ENCODE peak calls at places on chromosomes 13 and 19, in five cellular contexts. N is cardiac fibroblast; L is IMR-90; E is AG10803; V is CD4-positive, alpha-beta T cell. P is an unnamed sample.

GRCh38 chr13:37364024-37364423 is 234.5 kb downstream of the POSTN start:
- DNase-seq in N (peak), L (no peak), E (peak), V (no peak), P (no peak)

GRCh38 chr19:15595069-15595468 is 19.9 kb upstream of the CYP4F8 start:
- DNase-seq in N (no peak), L (no peak), E (no peak), V (no peak), P (no peak)

GRCh38 chr13:94173312-94173854 is 306.1 kb downstream of the DCT start:
- DNase-seq in N (no peak), L (peak), E (peak), V (no peak), P (no peak)

GRCh38 chr13:112605531-112605990 is 17.6 kb upstream of the TUBGCP3 start:
- DNase-seq in N (peak), L (no peak), E (peak), V (no peak), P (no peak)

GRCh38 chr13:49539313-49539712 is 43.6 kb downstream of the PHF11 start:
- DNase-seq in N (no peak), L (peak), E (no peak), V (no peak), P (no peak)

GRCh38 chr13:90032841-90033493 is 1314.5 kb upstream of the MIR17HG start:
- DNase-seq in N (no peak), L (no peak), E (no peak), V (no peak), P (no peak)

GRCh38 chr19:40601061-40601973 is at the start of gene LTBP4:
- DNase-seq in N (peak), L (no peak), E (no peak), V (no peak), P (no peak)

GRCh38 chr13:101127741-101128353 is 288.5 kb downstream of the NALCN start:
- DNase-seq in N (peak), L (peak), E (peak), V (no peak), P (peak)

GRCh38 chr19:677201-677600 is 1.0 kb downstream of the FSTL3 start:
- DNase-seq in N (peak), L (peak), E (peak), V (no peak), P (no peak)

GRCh38 chr19:33486936-33487793 is 34.4 kb downstream of the PEPD start:
- DNase-seq in N (no peak), L (no peak), E (no peak), V (no peak), P (no peak)

GRCh38 chr19:29467824-29468401 is 57.9 kb upstream of the VSTM2B start:
- DNase-seq in N (peak), L (peak), E (peak), V (no peak), P (no peak)

GRCh38 chr19:28633223-28634030 is 579.5 kb downstream of the UQCRFS1 start:
- DNase-seq in N (peak), L (peak), E (peak), V (peak), P (peak)

GRCh38 chr19:55519461-55520311 is 17.2 kb downstream of the SBK2 start:
- DNase-seq in N (peak), L (peak), E (peak), V (no peak), P (no peak)

GRCh38 chr13:52849727-52850395 is 1.4 kb upstream of the PCDH8 start:
- DNase-seq in N (no peak), L (no peak), E (no peak), V (no peak), P (no peak)

GRCh38 chr13:106990594-106990993 is 422.7 kb upstream of the ARGLU1 start:
- DNase-seq in N (no peak), L (peak), E (peak), V (no peak), P (no peak)

GRCh38 chr19:574658-575526 is 2.5 kb downstream of the BSG start:
- DNase-seq in N (peak), L (peak), E (no peak), V (no peak), P (peak)

GRCh38 chr19:34669305-34669704 is 7.7 kb downstream of the SCGB2B2 start:
- DNase-seq in N (no peak), L (no peak), E (no peak), V (no peak), P (no peak)

GRCh38 chr19:1268392-1269064 is 604 bp upstream of the CIRBP start:
- DNase-seq in N (no peak), L (no peak), E (no peak), V (no peak), P (no peak)

GRCh38 chr19:51691122-51692064 is 1.7 kb upstream of the SPACA6 start:
- DNase-seq in N (peak), L (peak), E (peak), V (no peak), P (no peak)

GRCh38 chr19:21483589-21484170 is 21.7 kb upstream of the ZNF429 start:
- DNase-seq in N (peak), L (no peak), E (peak), V (peak), P (peak)

GRCh38 chr19:3210347-3211017 is 14.0 kb upstream of the CELF5 start:
- DNase-seq in N (peak), L (no peak), E (no peak), V (peak), P (peak)

GRCh38 chr13:53276265-53276664 is 247.7 kb downstream of the OLFM4 start:
- DNase-seq in N (no peak), L (no peak), E (no peak), V (no peak), P (no peak)

GRCh38 chr19:38145627-38146026 is 78.4 kb downstream of the DPF1 start:
- DNase-seq in N (peak), L (no peak), E (peak), V (no peak), P (no peak)

GRCh38 chr19:3061214-3062161 is 807 bp downstream of the TLE5 start:
- DNase-seq in N (peak), L (peak), E (peak), V (peak), P (peak)

GRCh38 chr13:108346376-108346775 is 76.9 kb downstream of the TNFSF13B start:
- DNase-seq in N (no peak), L (no peak), E (no peak), V (no peak), P (no peak)

GRCh38 chr19:1854032-1854541 is 5.8 kb upstream of the REXO1 start:
- DNase-seq in N (no peak), L (no peak), E (no peak), V (no peak), P (no peak)

GRCh38 chr19:47013041-47013517 is 6.6 kb upstream of the NPAS1 start:
- DNase-seq in N (peak), L (peak), E (peak), V (peak), P (peak)

GRCh38 chr13:31485651-31486051 is 253.7 kb upstream of the RXFP2 start:
- DNase-seq in N (peak), L (no peak), E (no peak), V (no peak), P (no peak)

GRCh38 chr13:27252467-27252866 is 1.1 kb downstream of the RPL21 start:
- DNase-seq in N (no peak), L (no peak), E (no peak), V (no peak), P (no peak)
- TF ChIP-seq CTCF in N (no peak), L (no peak), E (no peak), V (no peak), P (no peak)

DNA sequence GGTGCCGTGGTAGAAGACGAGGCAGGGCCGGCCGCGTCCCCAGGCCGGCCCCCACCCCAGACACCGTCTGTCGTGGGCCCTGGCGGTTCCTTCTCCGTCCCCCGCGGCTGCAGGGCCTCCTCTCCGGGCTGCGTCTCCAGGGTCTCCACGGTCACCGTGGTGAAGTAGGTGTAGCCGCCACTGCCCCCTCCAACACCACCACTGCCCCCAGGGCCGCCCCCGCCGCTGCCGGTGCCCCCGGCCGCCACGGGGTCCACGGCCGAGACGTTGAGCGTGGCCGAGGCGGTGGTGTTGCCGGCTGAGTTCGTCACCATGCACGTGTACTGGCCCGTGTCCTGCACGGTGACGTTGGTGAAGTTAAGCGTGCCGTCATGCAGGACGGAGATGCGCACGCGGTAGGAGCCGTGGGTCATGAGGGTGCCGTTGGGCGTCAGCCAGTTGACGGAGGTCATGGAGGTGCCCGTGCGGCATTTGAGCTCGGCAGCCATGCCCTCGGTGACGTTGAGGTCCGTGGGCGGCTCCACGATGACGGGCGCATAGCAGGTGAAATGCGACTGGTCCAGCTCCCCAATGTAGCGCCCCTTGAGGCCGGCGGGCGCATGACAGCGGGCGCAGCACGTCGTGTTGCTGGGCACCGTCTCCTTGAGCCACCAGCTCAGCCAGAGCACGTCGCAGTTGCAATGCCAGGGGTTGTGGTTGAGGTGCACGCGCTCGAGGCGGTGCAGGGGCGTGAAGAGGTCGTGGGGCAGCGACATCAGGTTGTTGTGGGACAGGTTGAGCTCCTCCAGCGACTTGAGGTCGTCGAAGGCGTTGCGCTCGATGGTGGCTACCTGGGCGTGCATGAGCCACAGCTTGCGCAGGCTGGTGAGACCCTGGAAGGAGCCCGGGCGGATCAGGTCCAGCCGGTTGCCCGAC is 4.6 kb upstream of the ASPDH start:
- DNase-seq in N (no peak), L (no peak), E (no peak), V (no peak), P (no peak)
- TF ChIP-seq CTCF in N (no peak), L (no peak), E (no peak), V (no peak), P (no peak)

DNA sequence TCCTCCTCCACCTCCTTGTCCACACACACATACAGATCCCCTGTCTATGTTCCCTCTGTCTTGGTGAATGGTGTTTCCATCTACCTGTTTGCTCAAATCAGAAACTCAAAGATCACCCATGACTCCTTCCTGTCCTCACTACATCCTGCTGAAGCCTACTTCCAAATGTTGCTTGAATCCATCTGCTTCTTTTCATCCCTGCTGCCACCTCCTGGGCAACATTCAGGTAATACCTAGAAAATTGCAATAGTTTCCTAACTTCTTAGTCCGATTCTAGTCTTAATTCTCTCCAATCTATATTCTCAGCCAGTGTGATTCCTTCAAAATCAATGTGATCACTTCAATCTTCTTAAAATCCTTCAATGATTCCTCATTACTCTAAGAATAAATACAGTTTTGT is 155.5 kb upstream of the STARD13 start:
- DNase-seq in N (peak), L (peak), E (peak), V (no peak), P (no peak)
- TF ChIP-seq CTCF in N (peak), L (peak), E (peak), V (no peak), P (no peak)

DNA sequence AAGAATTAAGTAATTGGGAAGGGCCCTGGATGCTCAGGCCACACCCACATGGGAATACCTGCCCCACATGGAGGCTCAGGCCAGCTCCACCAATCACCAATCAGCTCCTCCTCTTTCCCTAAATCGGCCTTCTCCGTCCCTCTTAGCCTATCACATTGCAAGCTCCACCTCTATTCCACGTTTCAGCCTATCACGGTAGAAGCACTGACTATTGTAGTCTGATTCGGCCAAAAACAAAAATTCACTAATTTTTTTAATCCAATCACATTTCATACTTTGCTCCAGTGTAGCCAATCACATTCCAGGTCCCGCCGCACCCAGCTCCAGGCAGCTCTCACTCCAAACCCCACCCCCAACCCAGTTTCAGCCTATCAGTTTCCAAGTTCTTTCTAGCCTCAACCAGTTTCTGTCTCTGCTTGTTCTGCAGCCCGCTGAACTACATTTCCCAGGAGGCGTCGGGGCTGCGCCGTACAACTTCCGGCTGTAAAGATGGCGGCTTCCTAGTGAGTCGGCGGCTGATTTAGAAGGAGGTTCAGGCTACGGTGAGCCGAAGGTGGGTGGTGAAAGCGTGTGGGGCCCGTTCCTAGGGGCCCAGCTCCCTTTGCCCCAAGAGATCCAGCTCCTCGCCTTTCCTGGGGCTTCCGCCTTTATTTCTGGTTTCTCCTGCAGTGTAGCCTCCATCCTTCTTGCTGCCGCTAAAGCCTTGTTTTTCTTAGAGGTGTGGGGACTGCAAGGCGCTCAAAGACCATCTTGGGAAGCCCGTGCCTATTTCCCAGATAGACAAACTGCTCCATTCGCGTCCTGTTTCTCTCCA is at the start of gene BABAM1:
- DNase-seq in N (peak), L (peak), E (peak), V (peak), P (peak)
- TF ChIP-seq CTCF in N (no peak), L (no peak), E (no peak), V (no peak), P (no peak)

DNA sequence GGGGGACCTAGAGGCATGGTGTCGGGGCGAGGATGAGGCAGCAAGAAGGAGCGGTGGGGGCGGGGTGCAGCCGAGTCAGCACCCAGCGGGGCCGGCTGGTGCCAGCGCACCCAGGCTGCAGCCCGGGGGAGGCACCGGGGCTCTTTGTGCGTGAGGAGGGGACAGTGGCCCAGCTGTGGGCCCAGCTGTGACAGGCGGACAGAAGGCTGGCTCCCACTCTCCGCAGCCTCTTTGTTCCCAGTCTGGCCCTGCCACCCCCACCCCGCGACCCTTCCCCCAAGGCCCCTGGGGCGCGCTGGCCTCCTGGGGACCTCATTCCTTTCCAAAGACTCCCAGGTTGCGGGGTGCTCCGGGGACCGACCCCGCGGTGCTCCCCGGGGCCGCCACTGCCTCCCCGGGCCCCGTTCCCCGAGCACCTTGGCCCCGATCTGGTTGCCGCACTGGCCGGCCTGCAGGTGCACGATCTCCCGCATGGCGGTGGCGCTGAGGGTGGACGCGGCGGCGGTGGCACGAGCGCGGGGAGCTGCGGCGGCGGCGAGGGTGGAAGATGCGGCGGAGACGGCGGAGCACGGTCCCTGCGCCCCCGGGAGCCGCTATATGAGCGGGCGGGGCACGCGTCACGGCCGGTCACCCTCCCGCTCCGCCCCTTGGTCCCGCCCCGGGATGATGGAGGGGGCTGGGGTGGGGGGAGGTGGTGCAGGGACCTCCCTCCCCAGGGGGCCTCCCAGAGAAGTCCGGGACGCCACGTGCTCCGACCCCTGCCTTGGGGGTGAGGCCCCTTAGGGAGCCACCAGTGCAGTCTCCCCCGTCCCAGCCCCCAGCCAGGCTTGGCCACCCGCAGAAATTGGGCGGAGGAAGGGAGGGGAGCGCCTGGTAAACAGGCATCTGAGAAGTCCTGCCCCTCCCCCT is at the start of gene TUBB4A:
- DNase-seq in N (no peak), L (no peak), E (no peak), V (peak), P (peak)
- TF ChIP-seq CTCF in N (no peak), L (no peak), E (no peak), V (peak), P (peak)

GRCh38 chr19:12773571-12773970 is 1.8 kb downstream of the HOOK2 start:
- DNase-seq in N (peak), L (peak), E (peak), V (no peak), P (no peak)
- TF ChIP-seq CTCF in N (peak), L (peak), E (peak), V (no peak), P (peak)